ENCODE peak calls at places on chromosomes 3 and 15, in six cellular contexts. S is IMR-90, R is mesenchymal stem cell, T is H1, G is H9, Z is mesendoderm. A is an unnamed sample.

GRCh38 chr3:58469096-58469495 is 22.8 kb upstream of the KCTD6 start:
- DNase-seq in S (no peak), R (peak), T (no peak), G (no peak), Z (no peak), A (no peak)

GRCh38 chr3:53536282-53536681 is 41.9 kb downstream of the CACNA1D start:
- DNase-seq in S (no peak), R (no peak), T (no peak), G (no peak), Z (no peak), A (no peak)

GRCh38 chr15:29765898-29766537 is 56.2 kb downstream of the TJP1 start:
- DNase-seq in S (no peak), R (no peak), T (no peak), G (no peak), Z (no peak), A (no peak)

GRCh38 chr3:195956577-195956976 is 48.2 kb upstream of the TNK2 start:
- DNase-seq in S (no peak), R (no peak), T (no peak), G (no peak), Z (no peak), A (no peak)

GRCh38 chr15:73383310-73384185 is 14.8 kb upstream of the HCN4 start:
- DNase-seq in S (no peak), R (no peak), T (no peak), G (no peak), Z (no peak), A (no peak)

GRCh38 chr3:120550546-120550945 is 45.6 kb upstream of the NDUFB4 start:
- DNase-seq in S (no peak), R (no peak), T (no peak), G (no peak), Z (no peak), A (no peak)

GRCh38 chr15:35495075-35495474 is 50.9 kb downstream of the DPH6 start:
- DNase-seq in S (no peak), R (no peak), T (no peak), G (no peak), Z (no peak), A (no peak)

GRCh38 chr15:68658641-68659358 is 80.0 kb downstream of the CORO2B start:
- DNase-seq in S (no peak), R (no peak), T (no peak), G (no peak), Z (no peak), A (no peak)

GRCh38 chr3:74591946-74592345 is 22.5 kb downstream of the CNTN3 start:
- DNase-seq in S (no peak), R (no peak), T (no peak), G (no peak), Z (no peak), A (no peak)

GRCh38 chr3:194031867-194032635 is 103.9 kb upstream of the HES1 start:
- DNase-seq in S (no peak), R (no peak), T (no peak), G (no peak), Z (no peak), A (no peak)

GRCh38 chr3:113222412-113223086 is 11.2 kb downstream of the BOC start:
- DNase-seq in S (no peak), R (no peak), T (no peak), G (no peak), Z (no peak), A (no peak)

GRCh38 chr3:15926866-15927265 is 129.1 kb upstream of the ANKRD28 start:
- DNase-seq in S (peak), R (no peak), T (no peak), G (no peak), Z (no peak), A (no peak)

GRCh38 chr3:169240786-169241486 is 422.6 kb downstream of the MECOM start:
- DNase-seq in S (no peak), R (no peak), T (no peak), G (no peak), Z (no peak), A (no peak)

GRCh38 chr15:85749261-85750151 is 45.2 kb downstream of the KLHL25 start:
- DNase-seq in S (peak), R (no peak), T (peak), G (peak), Z (no peak), A (no peak)

GRCh38 chr3:15108082-15108545 is 9.2 kb upstream of the RBSN start:
- DNase-seq in S (peak), R (peak), T (peak), G (peak), Z (peak), A (peak)

GRCh38 chr15:68791431-68792283 is 29.0 kb downstream of the ANP32A start:
- DNase-seq in S (no peak), R (no peak), T (no peak), G (peak), Z (peak), A (no peak)

GRCh38 chr15:54150255-54150654 is 172.0 kb downstream of the UNC13C start:
- DNase-seq in S (peak), R (no peak), T (no peak), G (no peak), Z (no peak), A (no peak)

GRCh38 chr3:86814321-86814720 is 176.6 kb downstream of the VGLL3 start:
- DNase-seq in S (no peak), R (no peak), T (no peak), G (no peak), Z (no peak), A (no peak)

GRCh38 chr3:100045696-100046095 is 68.6 kb downstream of the FILIP1L start:
- DNase-seq in S (peak), R (peak), T (no peak), G (no peak), Z (peak), A (no peak)

GRCh38 chr3:194306109-194306686 is 44.9 kb downstream of the CPN2 start:
- DNase-seq in S (no peak), R (no peak), T (no peak), G (peak), Z (no peak), A (no peak)

GRCh38 chr3:56753206-56753605 is 48.5 kb downstream of the ARHGEF3 start:
- DNase-seq in S (peak), R (peak), T (no peak), G (no peak), Z (no peak), A (no peak)

GRCh38 chr3:188380252-188380651 is 226.3 kb downstream of the LPP start:
- DNase-seq in S (no peak), R (no peak), T (no peak), G (no peak), Z (no peak), A (no peak)

GRCh38 chr3:18890459-18890858 is 257.9 kb upstream of the KCNH8 start:
- DNase-seq in S (no peak), R (no peak), T (no peak), G (no peak), Z (no peak), A (no peak)

GRCh38 chr3:52471371-52472238 is 16.2 kb downstream of the NISCH start:
- DNase-seq in S (peak), R (peak), T (peak), G (peak), Z (peak), A (no peak)

GRCh38 chr3:183244219-183244618 is 8.8 kb upstream of the B3GNT5 start:
- DNase-seq in S (no peak), R (no peak), T (no peak), G (no peak), Z (no peak), A (no peak)

GRCh38 chr3:125080077-125080476 is 24.3 kb upstream of the HEG1 start:
- DNase-seq in S (no peak), R (no peak), T (no peak), G (no peak), Z (no peak), A (no peak)

GRCh38 chr3:100709840-100710235 is 544 bp downstream of the TFG start:
- DNase-seq in S (peak), R (peak), T (peak), G (peak), Z (peak), A (peak)

GRCh38 chr15:56032366-56032765 is 39.0 kb upstream of the NEDD4 start:
- DNase-seq in S (no peak), R (no peak), T (no peak), G (no peak), Z (no peak), A (no peak)

GRCh38 chr15:70802629-70803028 is 39.3 kb upstream of the UACA start:
- DNase-seq in S (peak), R (peak), T (no peak), G (no peak), Z (no peak), A (no peak)

GRCh38 chr3:172279974-172280373 is 168.3 kb downstream of the GHSR start:
- DNase-seq in S (no peak), R (no peak), T (no peak), G (no peak), Z (no peak), A (no peak)

GRCh38 chr3:43621406-43621973 is 321 bp downstream of the ANO10 start:
- DNase-seq in S (no peak), R (no peak), T (no peak), G (no peak), Z (no peak), A (no peak)

GRCh38 chr15:63040954-63041353 is 1.6 kb upstream of the TPM1 start:
- DNase-seq in S (no peak), R (no peak), T (no peak), G (no peak), Z (no peak), A (no peak)

GRCh38 chr15:63042879-63043340 is 363 bp downstream of the TPM1 start:
- DNase-seq in S (no peak), R (no peak), T (no peak), G (no peak), Z (peak), A (no peak)

GRCh38 chr15:63041982-63042878 is at the start of gene TPM1:
- DNase-seq in S (peak), R (peak), T (peak), G (peak), Z (peak), A (peak)

GRCh38 chr15:63040509-63040908 is 2.0 kb upstream of the TPM1 start:
- DNase-seq in S (no peak), R (no peak), T (no peak), G (no peak), Z (peak), A (no peak)

DNA sequence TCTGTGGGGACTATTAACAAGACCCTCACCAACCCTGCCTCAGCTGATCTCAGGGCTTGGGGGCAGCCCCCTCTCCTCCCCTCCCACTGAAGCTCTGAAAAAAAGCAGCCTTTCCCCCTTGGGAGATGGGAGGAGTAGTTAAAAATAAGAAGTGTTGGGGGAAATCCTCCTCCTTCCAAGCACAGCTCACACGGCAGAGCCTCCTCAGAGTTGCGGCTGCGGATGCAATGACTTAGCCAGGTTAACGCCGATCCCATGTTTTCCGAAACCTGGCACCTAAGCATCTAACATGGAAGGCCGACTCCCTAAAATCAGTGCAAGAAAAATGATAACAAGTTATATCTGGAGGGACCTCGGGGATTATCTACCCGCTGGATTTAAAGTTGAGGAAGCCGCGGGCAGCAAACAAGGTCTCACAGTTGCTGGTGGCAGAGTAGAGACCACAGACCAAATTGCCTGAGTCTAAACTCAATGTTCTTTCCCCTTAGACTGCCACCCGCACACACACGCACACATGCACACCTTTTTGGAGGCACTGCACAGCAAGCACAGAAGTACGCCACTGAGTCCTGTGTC is 1.1 kb upstream of the TPM1 start:
- DNase-seq in S (no peak), R (no peak), T (no peak), G (no peak), Z (peak), A (no peak)
- H4K8ac ChIP-seq in S (peak), R (peak), T (peak), G (no peak), Z (no peak), A (no peak)

GRCh38 chr3:155535098-155535497 is 209.8 kb downstream of the PLCH1 start:
- DNase-seq in S (no peak), R (no peak), T (no peak), G (no peak), Z (no peak), A (no peak)
- H3K27ac ChIP-seq in S (no peak), R (no peak), T (no peak), G (no peak), Z (no peak), A (no peak)

DNA sequence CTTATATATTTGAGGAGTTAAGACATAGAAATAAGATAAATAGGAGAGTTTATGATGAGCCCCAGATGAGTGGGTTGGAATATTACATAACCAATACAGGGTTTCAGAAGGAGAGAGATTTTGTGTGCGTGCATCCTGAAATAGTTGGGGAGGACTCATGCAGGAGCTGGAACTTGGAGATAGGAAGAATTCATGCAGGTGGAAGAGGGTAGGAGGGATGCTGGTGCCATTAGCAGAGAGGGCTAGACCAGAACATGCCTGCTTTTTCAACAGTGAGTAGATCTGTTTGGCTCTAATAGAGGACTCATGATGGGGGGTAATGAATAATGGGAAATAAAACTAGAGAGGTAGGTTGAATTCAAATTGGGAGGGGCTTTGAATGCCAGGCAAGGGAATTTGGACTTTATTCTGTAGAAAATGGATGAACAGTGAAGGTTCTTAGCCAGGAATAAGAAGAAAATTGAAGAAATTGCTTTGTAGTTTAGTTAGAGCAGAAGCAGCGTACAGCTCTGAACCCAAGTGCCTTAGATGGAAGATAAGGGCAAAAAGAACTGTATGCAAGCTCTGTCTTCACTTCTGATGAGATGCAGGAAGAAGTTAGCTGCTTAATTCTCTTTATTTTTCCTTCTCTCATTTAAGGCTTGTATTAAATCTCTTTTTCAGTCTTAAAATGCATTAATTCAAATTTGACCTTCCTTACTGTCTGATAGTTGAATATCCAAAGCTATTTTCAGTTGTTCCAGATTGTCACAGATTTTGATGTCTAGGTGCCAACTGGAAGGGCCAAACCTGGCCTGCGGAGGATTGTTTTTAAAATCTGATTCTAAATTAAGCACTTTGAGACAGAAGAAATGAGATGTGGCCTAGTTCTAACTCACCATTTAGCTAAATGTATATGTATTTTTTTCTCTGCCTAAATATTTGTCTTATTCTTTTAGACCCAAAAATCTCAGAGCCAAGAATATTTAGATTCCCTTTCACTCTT is 86.3 kb downstream of the PPM1L start:
- DNase-seq in S (no peak), R (no peak), T (no peak), G (no peak), Z (no peak), A (no peak)
- H2BK15ac ChIP-seq in S (no peak), R (no peak), T (no peak), G (no peak), Z (no peak), A (no peak)

GRCh38 chr3:66303556-66303955 is 82.8 kb downstream of the SLC25A26 start:
- DNase-seq in S (no peak), R (no peak), T (no peak), G (no peak), Z (no peak), A (no peak)
- H4K8ac ChIP-seq in S (no peak), R (no peak), T (no peak), G (no peak), Z (no peak), A (no peak)

GRCh38 chr15:84659904-84660781 is 2.1 kb upstream of the NMB start:
- DNase-seq in S (no peak), R (no peak), T (no peak), G (no peak), Z (no peak), A (no peak)
- H3K27ac ChIP-seq in S (no peak), R (no peak), T (no peak), G (no peak), Z (no peak), A (no peak)

GRCh38 chr15:27114440-27114839 is 143.5 kb downstream of the GABRG3 start:
- DNase-seq in S (no peak), R (no peak), T (no peak), G (no peak), Z (no peak), A (no peak)
- H2BK15ac ChIP-seq in S (no peak), R (no peak), T (no peak), G (no peak), Z (no peak), A (no peak)

A was measured in neuronal stem cell.